ENCODE peak calls at places on chromosomes 13 and 19, in seven cellular contexts. B, S, K, X, O, Z and P are unnamed samples. For H3K9me3, the result is how much of the 10 kb centered on the place peaks cover.

GRCh38 chr19:485583-486236 is 10.6 kb upstream of the MADCAM1 start:
- DNase-seq in Z (no peak), B (peak), X (no peak), O (peak), S (no peak), K (no peak), P (no peak)

GRCh38 chr13:36778083-36778671 is 40.8 kb upstream of the RFXAP start:
- DNase-seq in O (no peak), B (peak), Z (no peak), X (no peak), K (no peak), S (no peak), P (no peak)

GRCh38 chr19:18644144-18645034 is 7.6 kb downstream of the KLHL26 start:
- DNase-seq in B (no peak), O (peak), Z (no peak), S (peak), K (no peak), X (no peak), P (no peak)

GRCh38 chr19:49877020-49877878 is at the start of the genes AKT1S1 and TBC1D17:
- DNase-seq in Z (peak), O (peak), K (peak), S (peak), X (peak), B (peak), P (peak)

GRCh38 chr19:13154911-13155471 is 4.8 kb downstream of the IER2 start:
- DNase-seq in B (peak), X (peak), K (peak), Z (peak), S (peak), O (peak), P (peak)

GRCh38 chr19:16073988-16074387 is 2.3 kb upstream of the TPM4 start:
- DNase-seq in X (no peak), S (no peak), B (no peak), O (peak), K (no peak), Z (no peak), P (no peak)

GRCh38 chr19:4870025-4870700 is 2.7 kb upstream of the PLIN3 start:
- DNase-seq in S (peak), K (peak), O (no peak), Z (no peak), X (peak), B (peak), P (no peak)

GRCh38 chr13:111095031-111095840 is 19.9 kb upstream of the ARHGEF7 start:
- DNase-seq in S (no peak), X (no peak), B (no peak), Z (peak), O (no peak), K (no peak), P (no peak)

GRCh38 chr19:7428651-7429113 is 60.2 kb downstream of the PEX11G start:
- DNase-seq in Z (no peak), S (no peak), B (no peak), O (no peak), K (no peak), X (peak), P (no peak)

GRCh38 chr19:49793561-49793840 is 19.6 kb downstream of the FUZ start:
- DNase-seq in O (no peak), K (no peak), S (no peak), X (no peak), B (no peak), Z (no peak), P (no peak)

GRCh38 chr19:50512999-50513745 is 541 bp downstream of the ASPDH start:
- DNase-seq in Z (peak), O (no peak), X (no peak), K (no peak), S (no peak), B (no peak), P (no peak)

GRCh38 chr13:99498304-99499161 is 2.7 kb upstream of the TM9SF2 start:
- DNase-seq in B (peak), K (peak), Z (peak), X (peak), S (peak), O (peak), P (peak)

GRCh38 chr19:54416695-54417491 is 1.6 kb downstream of the TTYH1 start:
- DNase-seq in O (no peak), S (no peak), Z (no peak), X (no peak), K (no peak), B (no peak), P (no peak)

GRCh38 chr13:98490195-98490771 is 86.6 kb downstream of the STK24 start:
- DNase-seq in X (no peak), Z (no peak), B (peak), K (no peak), S (no peak), O (no peak), P (no peak)
- H3K27ac ChIP-seq in X (peak), Z (no peak), B (peak), K (no peak), S (no peak), O (no peak), P (peak)

DNA sequence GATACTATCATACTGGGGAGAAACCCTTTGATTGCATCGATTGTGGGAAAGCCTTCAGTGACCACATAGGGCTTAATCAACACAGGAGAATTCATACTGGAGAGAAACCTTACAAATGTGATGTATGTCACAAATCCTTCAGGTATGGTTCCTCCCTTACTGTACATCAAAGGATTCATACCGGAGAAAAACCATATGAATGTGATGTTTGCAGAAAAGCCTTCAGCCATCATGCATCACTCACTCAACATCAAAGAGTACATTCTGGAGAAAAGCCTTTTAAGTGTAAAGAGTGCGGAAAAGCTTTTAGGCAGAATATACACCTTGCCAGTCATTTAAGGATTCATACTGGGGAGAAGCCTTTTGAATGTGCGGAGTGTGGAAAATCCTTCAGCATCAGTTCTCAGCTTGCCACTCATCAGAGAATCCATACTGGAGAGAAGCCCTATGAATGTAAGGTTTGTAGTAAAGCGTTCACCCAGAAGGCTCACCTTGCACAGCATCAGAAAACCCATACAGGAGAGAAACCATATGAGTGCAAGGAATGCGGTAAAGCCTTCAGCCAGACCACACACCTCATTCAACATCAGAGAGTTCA is 12.9 kb upstream of the ZNF470 start:
- DNase-seq in K (no peak), B (no peak), O (no peak), X (no peak), Z (no peak), S (no peak), P (no peak)
- H3K9me3 ChIP-seq in K (under half), B (half or more), O (half or more), X (half or more), Z (half or more), S (half or more), P (half or more)

GRCh38 chr19:47363758-47364529 is 14.8 kb downstream of the DHX34 start:
- DNase-seq in O (no peak), B (no peak), X (no peak), S (no peak), K (no peak), Z (no peak), P (no peak)
- TF ChIP-seq POLR2AphosphoS5 in O (no peak), B (no peak), X (no peak), S (no peak), K (no peak), Z (no peak), P (no peak)

DNA sequence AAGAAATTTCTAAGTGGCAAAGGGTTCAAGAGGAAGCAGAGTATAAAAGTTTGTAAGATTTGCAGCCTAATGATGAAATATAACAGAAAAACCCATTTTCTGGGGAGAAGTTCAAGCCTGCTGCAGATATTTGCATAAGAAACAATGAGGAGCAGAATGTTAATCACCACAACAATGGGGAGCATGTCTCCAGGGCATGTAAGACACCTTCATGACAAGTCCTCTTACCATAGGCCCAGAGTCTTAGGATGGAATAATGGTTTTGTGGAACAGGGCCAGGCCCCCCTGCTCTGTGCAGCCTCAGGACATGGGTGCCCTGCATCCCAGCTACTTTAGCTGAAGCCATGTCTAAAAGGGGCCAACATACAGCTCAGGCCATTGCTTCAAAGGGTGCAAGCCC is 809.0 kb upstream of the SLITRK5 start:
- DNase-seq in K (no peak), O (no peak), Z (no peak), B (no peak), S (no peak), X (no peak), P (no peak)
- H3K27ac ChIP-seq in K (no peak), O (no peak), Z (no peak), B (no peak), S (no peak), X (no peak), P (no peak)

GRCh38 chr19:56839665-56840451 is 668 bp downstream of the PEG3 start:
- DNase-seq in O (peak), S (peak), X (peak), Z (peak), B (peak), K (no peak), P (no peak)
- H3K9me3 ChIP-seq in O (under half), S (under half), X (under half), Z (under half), B (under half), K (under half), P (under half)

GRCh38 chr19:37997911-37998344 is 90.9 kb downstream of the SIPA1L3 start:
- DNase-seq in Z (no peak), B (no peak), S (no peak), K (peak), X (no peak), O (no peak), P (no peak)
- TF ChIP-seq POLR2AphosphoS5 in Z (peak), B (no peak), S (no peak), K (peak), X (no peak), O (no peak), P (no peak)

DNA sequence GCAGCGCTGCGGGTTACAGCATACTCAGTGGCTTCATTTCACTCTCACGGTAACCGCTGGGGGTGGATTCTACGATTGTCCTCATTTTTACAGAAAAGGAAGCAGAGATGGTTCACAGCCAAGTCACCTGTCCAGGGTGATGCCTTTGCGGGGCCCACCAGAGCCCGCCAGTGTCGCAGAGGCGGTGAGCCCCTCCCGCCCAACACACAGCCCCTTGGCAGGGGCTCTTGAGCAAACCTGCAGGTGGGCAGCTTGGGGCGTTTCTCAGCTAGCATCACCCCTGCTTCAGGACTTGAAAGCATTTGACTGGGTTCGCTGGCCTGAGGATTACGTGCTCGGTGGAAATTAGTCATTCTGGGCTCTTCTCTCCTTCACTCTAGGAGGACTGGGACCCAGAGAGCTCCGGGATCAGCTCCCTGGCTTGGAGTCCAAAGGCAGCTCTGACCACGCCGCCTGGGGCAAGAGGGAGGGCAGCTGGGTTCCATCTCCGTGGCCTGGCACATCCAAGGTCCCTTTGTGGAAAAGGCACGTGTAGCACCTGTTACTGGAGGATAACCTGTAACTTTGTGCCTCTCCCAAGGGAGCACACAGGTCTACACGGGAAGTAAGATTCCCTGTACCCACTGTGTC is 62.5 kb upstream of the F7 start:
- DNase-seq in O (no peak), B (no peak), S (no peak), Z (no peak), K (no peak), X (no peak), P (no peak)
- H3K27ac ChIP-seq in O (no peak), B (no peak), S (no peak), Z (no peak), K (no peak), X (no peak), P (no peak)

GRCh38 chr19:43966079-43966694 is 15.2 kb downstream of the ZNF221 start:
- DNase-seq in Z (no peak), B (no peak), O (no peak), S (no peak), K (no peak), X (no peak), P (no peak)

GRCh38 chr19:43957891-43958290 is 6.9 kb downstream of the ZNF221 start:
- DNase-seq in O (no peak), X (no peak), B (peak), Z (no peak), K (no peak), S (no peak), P (no peak)

GRCh38 chr19:43956827-43957226 is 5.8 kb downstream of the ZNF221 start:
- DNase-seq in Z (no peak), S (no peak), X (no peak), O (no peak), B (no peak), K (no peak), P (no peak)

GRCh38 chr19:43960411-43960810 is 9.4 kb downstream of the ZNF221 start:
- DNase-seq in Z (no peak), S (no peak), B (no peak), O (no peak), X (no peak), K (no peak), P (no peak)
- H3K9me3 ChIP-seq in Z (half or more), S (half or more), B (half or more), O (half or more), X (half or more), K (under half), P (under half)

GRCh38 chr13:51101636-51102218 is 9.3 kb downstream of the C13orf42 start:
- DNase-seq in Z (no peak), K (no peak), O (no peak), B (no peak), S (no peak), X (no peak), P (no peak)
- TF ChIP-seq POLR2AphosphoS5 in Z (no peak), K (no peak), O (no peak), B (no peak), S (no peak), X (no peak), P (no peak)